ENCODE peak calls at places on chromosome 17, in nine cellular contexts. E is HCT116; K is NCI-H2081; U is Kasumi-1; J is AG08395; M is activated CD4-positive, alpha-beta T cell treated with anti-CD3 and anti-CD28 coated beads, Interleukin-2, amount 10 ng/mL, durations not matched to agents 7 days and 5 days; F is amniotic stem cell; V is memory B cell; O is foreskin fibroblast. Q is an unnamed sample.

GRCh38 chr17:76523084-76524037 is 14.1 kb downstream of the CYGB start:
- DNase-seq in E (peak; percentile 58), K (peak; percentile 81), U (peak; percentile 62), J (peak; percentile 79), M (peak; percentile 80), F (no peak), V (peak; percentile 85), O (peak; percentile 81), Q (peak; percentile 75)

GRCh38 chr17:44266402-44267164 is 1.4 kb downstream of the SLC4A1 start:
- DNase-seq in E (no peak), K (no peak), U (no peak), J (no peak), M (no peak), F (no peak), V (no peak), O (peak; percentile 12), Q (no peak)

GRCh38 chr17:68580236-68580903 is 20.8 kb downstream of the FAM20A start:
- DNase-seq in E (no peak), K (no peak), U (peak; percentile 48), J (peak; percentile 84), M (no peak), F (no peak), V (no peak), O (peak; percentile 80), Q (peak; percentile 37)

GRCh38 chr17:65794572-65794971 is 233.1 kb upstream of the AXIN2 start:
- DNase-seq in E (peak; percentile 48), K (no peak), U (peak; percentile 48), J (peak; percentile 41), M (no peak), F (no peak), V (no peak), O (peak; percentile 42), Q (no peak)

GRCh38 chr17:27296427-27296979 is 2.6 kb downstream of the WSB1 start:
- DNase-seq in E (no peak), K (no peak), U (no peak), J (peak; percentile 59), M (no peak), F (peak; percentile 37), V (no peak), O (peak; percentile 86), Q (no peak)

GRCh38 chr17:10127819-10128375 is 70.5 kb downstream of the GAS7 start:
- DNase-seq in E (no peak), K (no peak), U (peak; percentile 58), J (peak; percentile 91), M (no peak), F (peak; percentile 88), V (no peak), O (peak; percentile 91), Q (peak; percentile 88)

GRCh38 chr17:44661835-44662234 is 5.6 kb downstream of the MEIOC start:
- DNase-seq in E (no peak), K (no peak), U (no peak), J (no peak), M (no peak), F (no peak), V (no peak), O (no peak), Q (no peak)

GRCh38 chr17:28675485-28675884 is 13.5 kb downstream of the SUPT6H start:
- DNase-seq in E (no peak), K (no peak), U (no peak), J (no peak), M (no peak), F (no peak), V (no peak), O (peak; percentile 16), Q (no peak)

GRCh38 chr17:63537991-63538692 is 12.1 kb upstream of the DCAF7 start:
- DNase-seq in E (no peak), K (no peak), U (no peak), J (no peak), M (no peak), F (no peak), V (no peak), O (peak; percentile 27), Q (no peak)

GRCh38 chr17:40086150-40087044 is 14.0 kb downstream of the NR1D1 start:
- DNase-seq in E (no peak), K (peak; percentile 72), U (peak; percentile 39), J (peak; percentile 57), M (peak; percentile 58), F (no peak), V (peak; percentile 64), O (peak; percentile 68), Q (peak; percentile 68)

GRCh38 chr17:46003907-46004748 is 5.1 kb downstream of the STH start:
- DNase-seq in E (no peak), K (peak; percentile 88), U (no peak), J (no peak), M (no peak), F (no peak), V (no peak), O (peak; percentile 56), Q (peak; percentile 39)

GRCh38 chr17:57273471-57273870 is 17.1 kb downstream of the MSI2 start:
- DNase-seq in E (no peak), K (no peak), U (no peak), J (no peak), M (no peak), F (no peak), V (no peak), O (no peak), Q (no peak)

GRCh38 chr17:41579484-41580243 is 7.0 kb downstream of the KRT14 start:
- DNase-seq in E (peak; percentile 82), K (peak; percentile 73), U (peak; percentile 73), J (peak; percentile 92), M (peak; percentile 80), F (no peak), V (peak; percentile 15), O (peak; percentile 82), Q (peak; percentile 71)

GRCh38 chr17:74766413-74766812 is 9.7 kb downstream of the NAT9 start:
- DNase-seq in E (no peak), K (no peak), U (no peak), J (no peak), M (no peak), F (no peak), V (no peak), O (no peak), Q (no peak)

GRCh38 chr17:15342460-15342859 is 1.1 kb upstream of the TEKT3 start:
- DNase-seq in E (no peak), K (no peak), U (no peak), J (no peak), M (no peak), F (no peak), V (no peak), O (no peak), Q (no peak)

GRCh38 chr17:40612510-40613244 is 34.9 kb downstream of the SMARCE1 start:
- DNase-seq in E (no peak), K (no peak), U (no peak), J (no peak), M (peak; percentile 57), F (no peak), V (no peak), O (no peak), Q (no peak)

GRCh38 chr17:30217746-30218245 is 17.7 kb downstream of the SLC6A4 start:
- DNase-seq in E (no peak), K (no peak), U (no peak), J (no peak), M (no peak), F (no peak), V (no peak), O (no peak), Q (no peak)

GRCh38 chr17:17990282-17990681 is 17.6 kb downstream of the DRC3 start:
- DNase-seq in E (no peak), K (no peak), U (no peak), J (no peak), M (no peak), F (no peak), V (no peak), O (no peak), Q (no peak)

GRCh38 chr17:63399856-63400255 is 46.2 kb downstream of the CYB561 start:
- DNase-seq in E (no peak), K (no peak), U (no peak), J (peak; percentile 56), M (no peak), F (no peak), V (no peak), O (peak; percentile 81), Q (peak; percentile 77)

GRCh38 chr17:17718251-17718650 is 37.0 kb downstream of the RAI1 start:
- DNase-seq in E (no peak), K (no peak), U (no peak), J (no peak), M (no peak), F (no peak), V (no peak), O (no peak), Q (no peak)

GRCh38 chr17:69874220-69874670 is 200.8 kb upstream of the KCNJ16 start:
- DNase-seq in E (no peak), K (no peak), U (no peak), J (peak; percentile 48), M (no peak), F (peak; percentile 65), V (no peak), O (peak; percentile 93), Q (no peak)

GRCh38 chr17:55577011-55577586 is 65.8 kb upstream of the SMIM36 start:
- DNase-seq in E (no peak), K (no peak), U (peak; percentile 58), J (peak; percentile 55), M (peak; percentile 60), F (peak; percentile 36), V (peak; percentile 14), O (peak; percentile 82), Q (peak; percentile 64)

GRCh38 chr17:75301502-75302206 is 12.4 kb upstream of the SLC25A19 start:
- DNase-seq in E (no peak), K (no peak), U (no peak), J (no peak), M (no peak), F (no peak), V (no peak), O (no peak), Q (no peak)

GRCh38 chr17:77392376-77393273 is 251.9 kb downstream of the SEC14L1 start:
- DNase-seq in E (no peak), K (peak; percentile 63), U (peak; percentile 74), J (no peak), M (no peak), F (no peak), V (no peak), O (peak; percentile 60), Q (peak; percentile 61)

GRCh38 chr17:29713626-29714025 is 90.9 kb upstream of the CORO6 start:
- DNase-seq in E (no peak), K (no peak), U (no peak), J (no peak), M (no peak), F (no peak), V (no peak), O (no peak), Q (no peak)

Q was measured in left cardiac atrium.